ENCODE peak calls at places on chromosomes 12 and 14, in ten cellular contexts. B, Q, Z, D, S, C, R, J, T and X are unnamed samples.
A peak's percentile ranks its signal among the peaks of the same experiment; 100 is the strongest.

GRCh38 chr14:57828713-57829112 is 37.2 kb downstream of the SLC35F4 start:
- DNase-seq in B (no peak), Q (no peak), Z (no peak), D (no peak), S (no peak), C (no peak), R (no peak), J (no peak), T (no peak), X (no peak)

GRCh38 chr12:109553929-109554500 is 19.3 kb downstream of the MMAB start:
- DNase-seq in B (no peak), Q (no peak), Z (no peak), D (no peak), S (no peak), C (no peak), R (no peak), J (no peak), T (no peak), X (no peak)

GRCh38 chr14:39576726-39577125 is 144.5 kb upstream of the FBXO33 start:
- DNase-seq in B (no peak), Q (no peak), Z (peak; percentile 61), D (no peak), S (no peak), C (no peak), R (no peak), J (peak; percentile 73), T (no peak), X (no peak)

GRCh38 chr14:70601162-70601561 is 707 bp upstream of the MED6 start:
- DNase-seq in B (peak; percentile 51), Q (no peak), Z (peak; percentile 40), D (peak; percentile 16), S (peak; percentile 7), C (no peak), R (no peak), J (peak; percentile 60), T (no peak), X (no peak)

GRCh38 chr12:118748478-118749380 is 232.6 kb upstream of the SRRM4 start:
- DNase-seq in B (no peak), Q (no peak), Z (no peak), D (no peak), S (no peak), C (no peak), R (no peak), J (no peak), T (no peak), X (no peak)

GRCh38 chr12:47808049-47808448 is 11.7 kb downstream of the HDAC7 start:
- DNase-seq in B (peak; percentile 69), Q (peak; percentile 94), Z (peak; percentile 53), D (peak; percentile 34), S (no peak), C (peak; percentile 76), R (no peak), J (peak; percentile 52), T (peak; percentile 69), X (peak; percentile 73)

GRCh38 chr12:121576851-121577391 is 3.9 kb downstream of the KDM2B start:
- DNase-seq in B (peak; percentile 70), Q (no peak), Z (peak; percentile 88), D (peak; percentile 92), S (peak; percentile 95), C (no peak), R (no peak), J (peak; percentile 85), T (no peak), X (no peak)

GRCh38 chr14:72907886-72908285 is 14.0 kb upstream of the DPF3 start:
- DNase-seq in B (no peak), Q (no peak), Z (peak; percentile 72), D (no peak), S (no peak), C (no peak), R (no peak), J (peak; percentile 73), T (no peak), X (no peak)

GRCh38 chr12:105466231-105466900 is 135.9 kb downstream of the C12orf75 start:
- DNase-seq in B (no peak), Q (no peak), Z (no peak), D (no peak), S (no peak), C (no peak), R (no peak), J (no peak), T (no peak), X (no peak)

GRCh38 chr12:52522346-52523011 is 2.3 kb upstream of the KRT5 start:
- DNase-seq in B (peak; percentile 32), Q (no peak), Z (no peak), D (no peak), S (no peak), C (no peak), R (peak; percentile 46), J (peak; percentile 30), T (no peak), X (peak; percentile 7)

GRCh38 chr12:5201554-5202243 is 158.0 kb downstream of the KCNA5 start:
- DNase-seq in B (no peak), Q (no peak), Z (peak; percentile 14), D (peak; percentile 71), S (peak; percentile 64), C (no peak), R (no peak), J (peak; percentile 23), T (no peak), X (no peak)

GRCh38 chr12:5203274-5203673 is 159.6 kb downstream of the KCNA5 start:
- DNase-seq in B (no peak), Q (no peak), Z (no peak), D (no peak), S (no peak), C (no peak), R (no peak), J (no peak), T (no peak), X (no peak)

GRCh38 chr12:5206401-5207175 is 162.9 kb downstream of the KCNA5 start:
- DNase-seq in B (no peak), Q (no peak), Z (no peak), D (no peak), S (no peak), C (no peak), R (no peak), J (no peak), T (no peak), X (no peak)

GRCh38 chr12:5204831-5205230 is 161.2 kb downstream of the KCNA5 start:
- DNase-seq in B (no peak), Q (no peak), Z (no peak), D (no peak), S (no peak), C (no peak), R (no peak), J (no peak), T (no peak), X (no peak)

DNA sequence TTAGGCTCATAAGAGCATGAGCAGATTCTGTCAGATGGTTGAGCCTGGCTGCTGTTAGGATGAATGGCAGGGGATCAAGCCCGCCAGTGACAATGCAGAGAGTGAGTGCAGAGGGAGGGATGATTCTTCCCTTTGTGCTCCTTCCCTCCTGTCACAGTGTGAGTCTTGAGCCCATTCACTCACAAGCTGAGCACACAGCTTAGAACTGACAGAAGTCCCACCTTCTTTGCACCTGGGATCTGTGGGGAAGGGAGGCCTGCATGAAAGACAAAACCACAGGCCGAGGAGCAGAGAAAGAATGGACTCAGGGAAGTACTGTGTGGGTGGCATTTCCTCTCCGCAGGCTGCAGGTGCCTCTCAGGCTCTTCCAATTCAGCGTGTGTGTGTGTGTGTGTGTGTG is 160.6 kb downstream of the KCNA5 start:
- DNase-seq in B (no peak), Q (no peak), Z (no peak), D (peak; percentile 59), S (peak; percentile 92), C (no peak), R (no peak), J (no peak), T (no peak), X (no peak)
- TF ChIP-seq CTCF in B (no peak), Q (no peak), Z (no peak), D (peak; percentile 7), S (no peak), C (no peak), R (no peak), J (no peak), T (no peak), X (no peak)

DNA sequence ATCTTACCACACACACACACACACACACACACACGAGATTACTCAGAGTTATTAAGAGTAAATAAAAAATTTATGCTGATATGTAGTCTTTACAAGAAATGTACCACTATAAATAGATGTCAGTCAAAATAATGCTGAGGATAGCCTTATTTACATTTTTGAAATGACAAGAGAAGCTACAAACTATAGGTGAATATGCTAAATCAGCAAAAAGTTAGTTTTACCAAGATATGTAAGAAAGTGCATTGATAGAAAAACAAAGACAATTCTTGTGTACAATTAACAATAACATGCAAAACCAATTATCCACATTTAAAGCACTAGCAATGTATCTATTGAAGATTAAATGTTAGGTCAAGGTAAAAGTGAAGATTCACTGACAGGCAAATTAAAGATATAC is 46.8 kb upstream of the CERS5 start:
- DNase-seq in B (no peak), Q (no peak), Z (no peak), D (no peak), S (no peak), C (no peak), R (no peak), J (no peak), T (no peak), X (no peak)
- TF ChIP-seq CTCF in B (no peak), Q (no peak), Z (no peak), D (no peak), S (no peak), C (no peak), R (no peak), J (no peak), T (no peak), X (no peak)

DNA sequence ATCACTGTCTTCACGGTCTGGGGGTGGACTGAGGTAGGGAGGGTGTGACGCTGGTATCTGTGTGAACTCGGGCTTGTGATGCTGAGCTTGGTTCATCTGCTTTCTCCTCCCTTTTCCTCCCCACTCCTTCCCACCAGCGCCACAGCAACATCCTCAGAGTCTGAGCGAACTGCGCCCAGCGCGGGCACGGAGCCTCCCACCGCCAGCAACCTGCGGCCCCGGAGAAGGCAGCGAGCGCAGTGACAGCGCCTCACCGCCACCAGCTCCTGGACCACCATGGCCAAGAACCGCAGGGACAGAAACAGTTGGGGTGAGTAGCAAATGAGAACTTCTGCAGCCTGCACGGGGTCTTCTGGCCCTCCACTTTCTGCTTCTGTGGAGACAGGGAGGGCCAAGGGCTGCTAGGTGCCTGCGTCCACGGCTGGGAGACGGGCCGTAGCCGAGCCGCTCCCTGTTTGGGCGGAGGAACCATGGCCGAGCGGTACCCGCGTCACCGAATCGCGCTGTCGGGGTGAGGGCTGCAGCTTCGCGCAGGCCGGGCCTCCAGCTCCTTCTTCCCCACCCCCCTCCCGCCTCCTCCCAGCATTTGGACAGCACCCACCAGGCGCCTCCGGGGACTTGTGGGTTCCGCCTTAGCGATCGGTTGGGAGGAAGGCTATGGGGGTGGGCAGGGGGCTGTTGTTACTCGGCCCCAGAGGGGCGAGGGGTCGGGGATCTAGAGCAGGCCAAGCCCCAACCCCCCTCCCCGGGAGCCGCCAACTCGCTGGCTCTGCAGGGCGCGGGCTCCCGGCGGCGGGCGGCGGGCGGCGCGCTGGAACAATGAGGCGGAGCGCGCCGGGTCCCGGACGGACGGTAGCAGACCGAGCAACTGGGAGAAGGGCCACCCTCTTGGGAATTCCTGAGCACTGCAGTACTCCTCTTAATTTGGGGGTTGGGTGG is at the start of gene ATL1:
- DNase-seq in B (peak; percentile 67), Q (peak; percentile 11), Z (peak; percentile 69), D (peak; percentile 90), S (peak; percentile 89), C (peak; percentile 76), R (peak; percentile 64), J (peak; percentile 72), T (peak; percentile 47), X (peak; percentile 26)
- TF ChIP-seq CTCF in B (no peak), Q (no peak), Z (no peak), D (peak; percentile 4), S (no peak), C (no peak), R (no peak), J (no peak), T (no peak), X (no peak)

GRCh38 chr14:52729925-52730707 is at the start of gene STYX:
- DNase-seq in B (peak; percentile 99), Q (peak; percentile 98), Z (peak; percentile 96), D (peak; percentile 100), S (peak; percentile 100), C (peak; percentile 94), R (peak; percentile 98), J (peak; percentile 93), T (peak; percentile 99), X (peak; percentile 96)
- TF ChIP-seq CTCF in B (no peak), Q (no peak), Z (no peak), D (no peak), S (peak; percentile 11), C (no peak), R (peak; percentile 24), J (no peak), T (no peak), X (no peak)